ENCODE peak calls at places on chromosome 14, in six cellular contexts. W is IMR-90, Q is mesenchymal stem cell, M is H1, Z is mesendoderm, K is trophoblast cell. U is an unnamed sample.

GRCh38 chr14:54209501-54210231 is 187.1 kb upstream of the CDKN3 start:
- DNase-seq in K (peak; percentile 62), W (peak; percentile 30), Z (no peak), M (no peak), Q (peak; percentile 16), U (no peak)

GRCh38 chr14:99163446-99163845 is 108.6 kb downstream of the BCL11B start:
- DNase-seq in M (no peak), Q (no peak), K (no peak), Z (no peak), W (no peak), U (no peak)

GRCh38 chr14:61672796-61673195 is 22.5 kb upstream of the HIF1A start:
- DNase-seq in W (no peak), K (no peak), M (no peak), Z (no peak), Q (no peak), U (no peak)

GRCh38 chr14:66483322-66483721 is 2.8 kb upstream of the CCDC196 start:
- DNase-seq in K (no peak), Z (no peak), W (no peak), M (no peak), Q (no peak), U (no peak)

GRCh38 chr14:69090187-69090789 is 62.6 kb downstream of the DCAF5 start:
- DNase-seq in Z (peak; percentile 61), W (peak; percentile 55), K (peak; percentile 65), Q (peak; percentile 43), M (no peak), U (no peak)

GRCh38 chr14:83611906-83612305 is 1918.0 kb upstream of the FLRT2 start:
- DNase-seq in Z (no peak), K (no peak), Q (no peak), M (no peak), W (no peak), U (no peak)

GRCh38 chr14:36785511-36785910 is 123.9 kb downstream of the PAX9 start:
- DNase-seq in M (no peak), Z (no peak), W (no peak), Q (no peak), K (no peak), U (no peak)

GRCh38 chr14:91063119-91063518 is 2.7 kb upstream of the RPS6KA5 start:
- DNase-seq in Q (no peak), K (no peak), Z (no peak), W (no peak), M (no peak), U (no peak)

GRCh38 chr14:70664698-70665447 is 23.2 kb downstream of the TTC9 start:
- DNase-seq in M (no peak), K (no peak), W (no peak), Q (no peak), Z (no peak), U (no peak)

GRCh38 chr14:76115010-76115422 is 36.7 kb upstream of the GPATCH2L start:
- DNase-seq in K (no peak), Z (peak; percentile 51), M (no peak), W (no peak), Q (no peak), U (no peak)

GRCh38 chr14:38721822-38722431 is 381.1 kb downstream of the SEC23A start:
- DNase-seq in M (peak; percentile 19), Z (peak; percentile 70), K (peak; percentile 72), Q (peak; percentile 64), W (peak; percentile 31), U (peak; percentile 47)

GRCh38 chr14:50741571-50741970 is 73.5 kb upstream of the SAV1 start:
- DNase-seq in W (peak; percentile 70), K (no peak), M (no peak), Z (peak; percentile 14), Q (peak; percentile 47), U (no peak)

GRCh38 chr14:91835197-91835919 is 32.0 kb downstream of the TC2N start:
- DNase-seq in Q (no peak), M (no peak), K (peak; percentile 23), Z (peak; percentile 46), W (no peak), U (no peak)

GRCh38 chr14:89977668-89978067 is 21.9 kb downstream of the TDP1 start:
- DNase-seq in M (no peak), Q (no peak), Z (no peak), K (no peak), W (no peak), U (no peak)

GRCh38 chr14:67426983-67427601 is 15.1 kb upstream of the PLEK2 start:
- DNase-seq in Q (peak; percentile 79), Z (peak; percentile 91), W (peak; percentile 76), M (peak; percentile 70), K (peak; percentile 90), U (peak; percentile 67)

GRCh38 chr14:104686624-104687517 is 2.5 kb upstream of the INF2 start:
- DNase-seq in M (no peak), W (no peak), Z (no peak), Q (no peak), K (peak; percentile 83), U (no peak)

GRCh38 chr14:75011356-75012097 is 8.8 kb downstream of the EIF2B2 start:
- DNase-seq in Z (no peak), Q (peak; percentile 83), K (peak; percentile 24), M (no peak), W (peak; percentile 78), U (no peak)

GRCh38 chr14:68361231-68361630 is 431.6 kb downstream of the ZFP36L1 start:
- DNase-seq in M (no peak), W (peak; percentile 43), K (no peak), Q (peak; percentile 79), Z (peak; percentile 29), U (no peak)

DNA sequence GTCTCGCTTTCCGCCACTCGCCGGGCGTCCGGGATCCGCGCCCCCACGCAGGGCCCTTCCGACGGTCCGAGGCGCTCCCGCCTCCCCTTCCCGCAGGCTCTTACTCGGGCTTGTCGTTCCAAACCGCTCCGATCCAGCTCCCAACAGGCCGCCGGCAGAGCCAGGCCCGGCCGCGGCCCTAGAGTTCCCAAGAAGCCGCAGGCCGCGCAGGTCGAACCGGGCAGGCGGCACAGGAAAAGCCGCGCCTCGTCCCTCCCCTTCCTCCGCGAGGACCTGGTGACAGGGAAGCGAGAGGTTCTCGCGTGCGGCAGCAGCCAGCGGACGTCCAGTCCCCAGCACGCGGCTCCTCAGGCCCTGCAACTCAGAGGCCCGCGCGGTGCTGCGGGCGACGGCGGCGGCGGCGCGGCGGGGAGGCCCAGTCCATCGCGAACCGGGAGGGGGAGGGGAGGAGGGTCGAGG is 277 bp downstream of the HECTD1 start:
- DNase-seq in Q (no peak), W (no peak), K (no peak), Z (no peak), M (no peak), U (no peak)
- H2BK5ac ChIP-seq in Q (peak overlapping the region; percentile 91), W (peak overlapping the region; percentile 91), K (peak overlapping the region; percentile 100), Z (peak overlapping the region; percentile 83), M (peak overlapping the region; percentile 93), U (peak overlapping the region; percentile 96)

DNA sequence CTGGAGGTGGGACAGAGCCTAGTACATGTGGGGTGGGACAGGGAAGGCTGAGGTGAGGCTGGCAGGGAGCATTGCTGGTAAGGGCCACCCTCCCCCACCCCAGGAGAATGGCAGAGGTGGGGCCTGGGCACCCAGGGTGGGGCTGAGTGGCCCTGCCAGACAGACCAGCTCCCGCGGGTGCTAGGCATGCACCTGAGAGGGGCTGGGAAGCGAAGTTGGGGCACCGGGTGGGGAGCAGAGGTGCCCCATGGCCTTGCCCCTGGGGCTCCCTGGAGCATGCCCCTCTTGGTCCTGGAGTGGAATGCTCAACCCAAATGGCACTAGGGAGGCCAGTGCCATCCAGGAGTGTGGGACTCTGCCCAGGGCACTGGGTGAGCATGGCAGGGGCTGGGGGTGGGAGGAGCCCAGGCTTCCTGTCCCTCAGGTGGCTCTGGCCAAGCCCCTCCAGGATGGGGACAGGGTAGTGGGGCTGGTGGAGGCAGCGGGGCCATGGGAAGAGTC is 1.3 kb downstream of the TNFAIP2 start:
- DNase-seq in Z (no peak), M (no peak), K (no peak), W (no peak), Q (no peak), U (no peak)
- H3K4me3 ChIP-seq in Z (no peak overlapping the region), M (no peak overlapping the region), K (no peak overlapping the region), W (no peak overlapping the region), Q (no peak overlapping the region), U (no peak overlapping the region)

DNA sequence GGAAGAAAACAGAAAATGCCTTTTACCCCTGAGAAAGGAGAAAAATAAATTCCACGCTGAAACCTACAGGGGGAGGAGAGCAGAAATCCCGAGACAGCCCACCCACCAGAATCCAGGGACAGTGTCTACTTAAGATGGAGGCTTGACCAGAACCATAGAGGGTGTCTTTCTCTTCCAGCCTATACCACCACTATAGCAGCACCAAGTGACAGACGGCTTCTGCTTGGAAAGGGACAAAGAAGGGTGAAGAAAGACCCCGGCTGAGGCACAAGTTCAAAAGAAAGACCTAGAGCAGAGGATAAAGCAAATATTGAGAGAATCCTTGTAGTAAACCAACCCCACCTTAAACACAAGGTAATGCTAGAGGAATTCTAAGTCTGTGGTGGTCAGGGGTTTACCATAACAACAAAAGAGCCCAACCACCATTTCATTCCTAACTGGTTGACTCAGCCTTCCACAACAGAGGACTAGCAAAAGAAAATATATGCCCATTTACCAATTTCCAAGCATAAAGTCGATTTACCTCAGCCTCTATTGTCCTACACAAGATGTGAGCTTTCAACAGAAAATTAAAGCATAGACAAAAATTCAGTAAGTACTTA is 105.3 kb upstream of the FOXG1 start:
- DNase-seq in W (peak; percentile 28), Q (peak; percentile 48), Z (peak; percentile 97), K (peak; percentile 44), M (peak; percentile 38), U (no peak)
- H2BK5ac ChIP-seq in W (no peak overlapping the region), Q (peak overlapping the region; percentile 68), Z (no peak overlapping the region), K (peak overlapping the region; percentile 94), M (peak overlapping the region; percentile 75), U (no peak overlapping the region)

DNA sequence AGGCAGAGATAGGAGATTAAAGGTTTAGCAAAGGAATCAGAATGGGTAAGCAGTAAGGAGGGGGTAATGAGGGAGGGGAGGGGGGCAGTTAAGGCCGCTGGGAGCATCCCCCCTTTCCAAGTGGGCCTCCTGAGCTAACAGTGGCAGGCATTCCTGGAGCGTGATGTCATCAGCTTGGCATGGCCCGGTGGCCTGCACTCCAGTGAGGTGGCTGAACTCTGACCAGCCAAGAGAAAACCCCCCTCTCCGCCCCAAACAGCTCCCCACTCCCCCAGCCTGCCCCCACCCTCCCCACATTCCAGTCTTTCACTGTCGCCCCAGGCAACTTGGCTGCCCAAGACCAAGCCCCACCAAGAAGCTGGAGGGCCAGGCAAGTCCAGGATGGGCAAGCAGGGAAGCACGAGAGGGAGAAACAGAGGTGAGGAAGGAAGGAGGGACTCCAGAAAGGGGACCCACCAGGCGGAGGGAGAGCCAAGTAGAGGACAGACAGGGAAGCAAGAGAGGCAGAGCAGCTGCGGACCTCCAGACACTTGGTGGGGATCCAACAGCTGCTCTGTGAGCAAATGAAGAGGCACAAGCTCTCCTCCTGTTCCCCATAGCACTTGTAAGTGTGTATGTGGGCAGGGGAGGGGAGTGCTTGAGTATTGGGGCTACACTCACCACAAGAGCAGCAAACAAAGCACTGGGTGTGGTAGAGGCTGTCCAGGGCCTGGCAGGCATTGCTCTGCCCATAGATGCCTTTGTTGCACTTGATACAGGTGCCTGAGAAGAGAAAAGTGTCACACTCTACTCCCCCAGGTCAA is 4.5 kb downstream of the AJUBA start:
- DNase-seq in M (peak; percentile 88), Q (peak; percentile 66), K (peak; percentile 57), W (peak; percentile 67), Z (peak; percentile 97), U (peak; percentile 93)
- H3K4me3 ChIP-seq in M (no peak overlapping the region), Q (no peak overlapping the region), K (no peak overlapping the region), W (peak overlapping the region; percentile 7), Z (no peak overlapping the region), U (peak overlapping the region; percentile 27)

GRCh38 chr14:35046751-35047536 is 872 bp downstream of the FAM177A1 start:
- DNase-seq in W (peak; percentile 4), M (no peak), Z (peak; percentile 60), K (peak; percentile 33), Q (peak; percentile 34), U (no peak)
- H2BK5ac ChIP-seq in W (peak overlapping the region; percentile 95), M (peak overlapping the region; percentile 96), Z (peak overlapping the region; percentile 79), K (peak overlapping the region; percentile 67), Q (peak overlapping the region; percentile 33), U (peak overlapping the region; percentile 87)